ENCODE peak calls at places on chromosome 3, in ten cellular contexts. Z, Y, G, V, A, W, K, J, X and H are unnamed samples.

GRCh38 chr3:139388961-139389551 is 391 bp downstream of the COPB2 start:
- DNase-seq in A (no peak), Z (no peak), J (no peak), K (no peak), Y (no peak), X (no peak), G (no peak), V (peak), W (no peak), H (no peak)

GRCh38 chr3:143571548-143571947 is 276.7 kb downstream of the SLC9A9 start:
- DNase-seq in V (no peak), X (no peak), K (no peak), A (no peak), G (no peak), Z (no peak), J (no peak), W (no peak), Y (no peak), H (no peak)

GRCh38 chr3:55616803-55617202 is 129.7 kb upstream of the WNT5A start:
- DNase-seq in Z (no peak), A (no peak), V (no peak), J (no peak), Y (no peak), G (no peak), X (no peak), W (no peak), K (no peak), H (no peak)

GRCh38 chr3:139906441-139906840 is 28.5 kb upstream of the CLSTN2 start:
- DNase-seq in A (no peak), X (no peak), G (peak), Y (no peak), Z (no peak), K (no peak), J (no peak), V (no peak), W (no peak), H (no peak)

GRCh38 chr3:9008550-9009255 is 45.4 kb upstream of the RAD18 start:
- DNase-seq in X (no peak), Z (no peak), Y (no peak), W (no peak), K (no peak), V (no peak), A (no peak), J (no peak), G (no peak), H (peak)

GRCh38 chr3:152269423-152270144 is 855 bp downstream of the MBNL1 start:
- DNase-seq in A (peak), Y (peak), J (peak), W (peak), X (peak), K (peak), Z (peak), G (peak), V (peak), H (peak)

GRCh38 chr3:21803604-21804003 is 52.6 kb upstream of the ZNF385D start:
- DNase-seq in V (no peak), J (no peak), K (no peak), X (no peak), A (no peak), W (no peak), Y (no peak), G (no peak), Z (no peak), H (no peak)

GRCh38 chr3:45509038-45509767 is 85.3 kb upstream of the LIMD1 start:
- DNase-seq in Y (no peak), K (no peak), Z (peak), W (no peak), X (no peak), A (no peak), V (no peak), J (no peak), G (no peak), H (no peak)

GRCh38 chr3:105118905-105119304 is 247.8 kb upstream of the ALCAM start:
- DNase-seq in Z (no peak), W (no peak), K (no peak), V (no peak), J (no peak), X (no peak), G (peak), Y (no peak), A (no peak), H (no peak)

GRCh38 chr3:132723551-132723950 is 1.3 kb upstream of the NPHP3 start:
- DNase-seq in X (no peak), A (no peak), V (no peak), K (no peak), W (no peak), J (no peak), G (no peak), Z (no peak), Y (no peak), H (no peak)

GRCh38 chr3:36124118-36124796 is 256.0 kb upstream of the STAC start:
- DNase-seq in Z (no peak), A (no peak), W (no peak), G (peak), K (no peak), V (no peak), Y (no peak), X (no peak), J (no peak), H (no peak)

DNA sequence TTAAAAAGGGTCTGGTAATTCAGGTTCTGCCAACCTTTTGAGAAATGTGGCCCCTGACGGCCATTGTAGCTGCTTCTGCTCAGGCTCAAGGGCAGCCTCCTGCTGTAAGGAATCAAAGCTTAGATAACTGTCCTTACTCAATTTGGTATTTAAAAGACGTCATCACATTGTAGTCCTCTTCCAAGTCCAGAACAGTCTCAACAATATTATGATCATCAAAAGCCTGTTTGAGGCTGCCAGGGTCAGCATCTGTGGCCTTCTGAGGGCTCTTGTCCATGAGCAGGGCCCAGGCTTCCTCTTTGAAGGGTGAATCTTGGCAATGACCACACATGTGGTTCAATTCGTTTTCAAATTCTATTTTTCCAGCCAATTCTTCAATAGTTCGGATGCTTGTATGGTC is 6.0 kb downstream of the C3orf62 start:
- DNase-seq in X (no peak), G (no peak), V (no peak), Z (no peak), W (no peak), J (no peak), A (no peak), K (no peak), Y (no peak), H (no peak)
- H3K27ac ChIP-seq in X (no peak), G (no peak), V (no peak), Z (no peak), W (no peak), J (no peak), A (no peak), K (no peak), Y (no peak), H (no peak)

GRCh38 chr3:171862993-171863521 is 19.9 kb downstream of the TMEM212 start:
- DNase-seq in W (no peak), J (no peak), Y (no peak), V (no peak), K (no peak), A (no peak), G (no peak), X (no peak), Z (no peak), H (no peak)
- H3K27ac ChIP-seq in W (no peak), J (no peak), Y (no peak), V (no peak), K (no peak), A (no peak), G (no peak), X (peak), Z (peak), H (peak)

GRCh38 chr3:135228131-135228530 is 433.1 kb downstream of the EPHB1 start:
- DNase-seq in Z (no peak), V (no peak), X (no peak), K (no peak), J (peak), W (no peak), A (no peak), Y (no peak), G (no peak), H (no peak)
- H3K27ac ChIP-seq in Z (no peak), V (no peak), X (no peak), K (no peak), J (no peak), W (no peak), A (no peak), Y (no peak), G (no peak), H (no peak)

GRCh38 chr3:80870476-80871041 is 890.9 kb downstream of the GBE1 start:
- DNase-seq in Y (no peak), X (no peak), W (no peak), G (no peak), A (no peak), J (no peak), V (no peak), Z (no peak), K (no peak), H (no peak)
- H3K27ac ChIP-seq in Y (no peak), X (no peak), W (no peak), G (no peak), A (no peak), J (no peak), V (no peak), Z (no peak), K (no peak), H (no peak)

GRCh38 chr3:162367443-162368132 is 871.0 kb downstream of the OTOL1 start:
- DNase-seq in J (no peak), Y (no peak), V (no peak), G (no peak), X (no peak), W (no peak), K (no peak), A (no peak), Z (peak), H (no peak)
- H3K27ac ChIP-seq in J (no peak), Y (no peak), V (no peak), G (no peak), X (no peak), W (no peak), K (no peak), A (no peak), Z (no peak), H (peak)

GRCh38 chr3:51539291-51539891 is 872 bp downstream of the RAD54L2 start:
- DNase-seq in X (no peak), V (no peak), A (peak), G (peak), Z (no peak), Y (peak), J (peak), K (peak), W (peak), H (peak)
- H3K27ac ChIP-seq in X (peak), V (peak), A (peak), G (peak), Z (peak), Y (peak), J (peak), K (peak), W (peak), H (peak)